ENCODE peak calls at places on chromosomes 6 and 20, in six cellular contexts. K is stimulated activated CD8-positive, alpha-beta memory T cell treated with anti-CD3 and anti-CD28 coated beads, Interleukin-15, amount 100 ng/mL, for 4 hours; Y is activated CD8-positive, alpha-beta T cell treated with anti-CD3 and anti-CD28 coated beads for 36 hours; D is CD4-positive, alpha-beta T cell; N is left lobe of liver; S is CD8-positive, alpha-beta T cell. E is an unnamed sample.
A peak's percentile ranks its signal among the peaks of the same experiment; 100 is the strongest.

GRCh38 chr20:10093087-10093591 is 58.4 kb downstream of the ANKEF1 start:
- DNase-seq in N (no peak), S (no peak), K (no peak), Y (no peak), D (no peak), E (no peak)

GRCh38 chr6:108107102-108107501 is 32.6 kb upstream of the OSTM1 start:
- DNase-seq in S (no peak), N (no peak), Y (no peak), K (no peak), D (no peak), E (no peak)

GRCh38 chr20:50248104-50248631 is 57.5 kb downstream of the CEBPB start:
- DNase-seq in Y (no peak), K (no peak), S (no peak), D (no peak), N (no peak), E (no peak)

GRCh38 chr6:107931894-107932293 is 26.1 kb downstream of the SEC63 start:
- DNase-seq in K (no peak), Y (no peak), N (no peak), D (no peak), S (no peak), E (no peak)

GRCh38 chr20:3502878-3503277 is 32.1 kb downstream of the ATRN start:
- DNase-seq in D (no peak), N (no peak), S (no peak), Y (no peak), K (no peak), E (no peak)

GRCh38 chr6:80618953-80619352 is 512.5 kb downstream of the BCKDHB start:
- DNase-seq in D (no peak), N (no peak), S (no peak), Y (no peak), K (no peak), E (no peak)

GRCh38 chr6:31308050-31308844 is 36.4 kb upstream of the HLA-C start:
- DNase-seq in D (peak; percentile 76), N (no peak), K (peak; percentile 58), Y (peak; percentile 72), S (peak; percentile 76), E (peak; percentile 53)

GRCh38 chr6:167550936-167551633 is 226.2 kb downstream of the TTLL2 start:
- DNase-seq in N (peak; percentile 78), S (no peak), D (no peak), K (no peak), Y (no peak), E (no peak)

GRCh38 chr20:51966296-51966971 is 164.1 kb upstream of the SALL4 start:
- DNase-seq in Y (peak; percentile 30), S (no peak), D (no peak), N (peak; percentile 48), K (no peak), E (no peak)

GRCh38 chr6:26170951-26171841 is 84.0 kb downstream of the HFE start:
- DNase-seq in K (no peak), Y (no peak), S (no peak), D (no peak), N (no peak), E (no peak)

GRCh38 chr6:45987866-45988265 is 27.8 kb downstream of the CLIC5 start:
- DNase-seq in N (no peak), K (no peak), D (no peak), Y (no peak), S (no peak), E (no peak)

GRCh38 chr6:106128981-106129761 is 43.0 kb downstream of the PRDM1 start:
- DNase-seq in K (no peak), D (no peak), Y (no peak), N (no peak), S (no peak), E (no peak)

GRCh38 chr20:57536120-57536708 is 11.3 kb upstream of the CTCFL start:
- DNase-seq in K (no peak), Y (no peak), S (no peak), D (no peak), N (no peak), E (no peak)

GRCh38 chr6:1715336-1715735 is 105.6 kb downstream of the FOXC1 start:
- DNase-seq in D (no peak), K (no peak), Y (no peak), N (no peak), S (no peak), E (no peak)

GRCh38 chr6:1618305-1619105 is 8.8 kb downstream of the FOXC1 start:
- DNase-seq in S (no peak), N (no peak), D (peak; percentile 31), Y (no peak), K (no peak), E (no peak)

GRCh38 chr6:6725120-6725833 is 136.8 kb downstream of the LY86 start:
- DNase-seq in Y (no peak), S (no peak), N (peak; percentile 62), K (no peak), D (no peak), E (no peak)

GRCh38 chr6:111154981-111155380 is 67.7 kb downstream of the SLC16A10 start:
- DNase-seq in S (no peak), K (no peak), Y (peak; percentile 68), D (no peak), N (no peak), E (no peak)

GRCh38 chr6:296151-297122 is 4.2 kb downstream of the DUSP22 start:
- DNase-seq in S (peak; percentile 32), Y (peak; percentile 46), D (no peak), N (no peak), K (no peak), E (no peak)

GRCh38 chr6:138545621-138545980 is 46.3 kb upstream of the NHSL1 start:
- DNase-seq in S (no peak), K (no peak), Y (no peak), D (no peak), N (peak; percentile 69), E (no peak)

GRCh38 chr6:85078071-85078470 is 313.7 kb upstream of the TBX18 start:
- DNase-seq in N (no peak), D (no peak), Y (no peak), K (no peak), S (no peak), E (no peak)

GRCh38 chr20:61755971-61756421 is 309.7 kb downstream of the TAF4 start:
- DNase-seq in K (no peak), N (no peak), Y (no peak), S (no peak), D (no peak), E (no peak)

GRCh38 chr6:127972815-127973214 is 72.0 kb upstream of the THEMIS start:
- DNase-seq in S (no peak), D (no peak), Y (peak; percentile 65), K (no peak), N (no peak), E (no peak)

GRCh38 chr6:36683145-36683655 is 4.7 kb downstream of the CDKN1A start:
- DNase-seq in N (no peak), S (no peak), D (no peak), Y (no peak), K (no peak), E (no peak)

GRCh38 chr6:109760208-109760607 is 69.1 kb downstream of the FIG4 start:
- DNase-seq in S (no peak), D (no peak), N (no peak), Y (no peak), K (no peak), E (no peak)

GRCh38 chr6:144406796-144407195 is 121.7 kb downstream of the UTRN start:
- DNase-seq in S (no peak), N (no peak), K (no peak), D (no peak), Y (no peak), E (no peak)

GRCh38 chr6:132004668-132005067 is 53.5 kb upstream of the CCN2 start:
- DNase-seq in S (no peak), D (no peak), Y (no peak), N (no peak), K (no peak), E (no peak)

E was measured in activated gamma-delta T cell treated with anti-CD3 and anti-CD28 coated beads, Interleukin-2, amount 50 U/mL, for 16 hours.